ENCODE peak calls at places on chromosome 2, in four cellular contexts. D is mammary epithelial cell, W is esophagus squamous epithelium, N is left lung. Y is an unnamed sample.

GRCh38 chr2:70767699-70768584 is at the start of gene ADD2:
- DNase-seq in D (peak; percentile 10), W (no peak), N (peak; percentile 70), Y (no peak)

GRCh38 chr2:20646446-20646845 is 4.5 kb downstream of the HS1BP3 start:
- DNase-seq in D (no peak), W (no peak), N (peak; percentile 78), Y (no peak)

GRCh38 chr2:9815076-9815475 is 28.2 kb upstream of the TAF1B start:
- DNase-seq in D (no peak), W (no peak), N (no peak), Y (no peak)

GRCh38 chr2:36966370-36967235 is at the start of gene STRN:
- DNase-seq in D (peak; percentile 98), W (peak; percentile 97), N (peak; percentile 100), Y (peak; percentile 15)

GRCh38 chr2:73993376-73993775 is 8.7 kb downstream of the TET3 start:
- DNase-seq in D (peak; percentile 40), W (no peak), N (no peak), Y (no peak)

GRCh38 chr2:211225784-211226183 is 669.4 kb downstream of the CPS1 start:
- DNase-seq in D (no peak), W (no peak), N (no peak), Y (no peak)

GRCh38 chr2:96873651-96874096 is 3.8 kb upstream of the SEMA4C start:
- DNase-seq in D (no peak), W (no peak), N (peak; percentile 84), Y (no peak)

GRCh38 chr2:172334988-172335387 is 92.4 kb upstream of the ITGA6 start:
- DNase-seq in D (no peak), W (no peak), N (no peak), Y (no peak)

GRCh38 chr2:6942848-6943247 is 25.6 kb downstream of the RNF144A start:
- DNase-seq in D (no peak), W (no peak), N (no peak), Y (no peak)

GRCh38 chr2:105787376-105788318 is 42.9 kb downstream of the NCK2 start:
- DNase-seq in D (no peak), W (no peak), N (no peak), Y (no peak)

GRCh38 chr2:165214093-165214492 is 10.2 kb upstream of the SCN3A start:
- DNase-seq in D (no peak), W (no peak), N (no peak), Y (no peak)

GRCh38 chr2:240355001-240355891 is 80.2 kb upstream of the GPC1 start:
- DNase-seq in D (peak; percentile 71), W (no peak), N (peak; percentile 61), Y (no peak)

GRCh38 chr2:191204443-191204842 is 40.8 kb upstream of the MYO1B start:
- DNase-seq in D (no peak), W (no peak), N (no peak), Y (no peak)

GRCh38 chr2:23497536-23497935 is 112.6 kb downstream of the KLHL29 start:
- DNase-seq in D (no peak), W (no peak), N (no peak), Y (no peak)

GRCh38 chr2:181573140-181573736 is 83.7 kb downstream of the CERKL start:
- DNase-seq in D (peak; percentile 12), W (no peak), N (no peak), Y (no peak)

GRCh38 chr2:176814274-176814673 is 398.3 kb upstream of the HNRNPA3 start:
- DNase-seq in D (no peak), W (no peak), N (no peak), Y (no peak)

GRCh38 chr2:63903003-63903402 is 61.3 kb downstream of the UGP2 start:
- DNase-seq in D (peak; percentile 5), W (no peak), N (no peak), Y (no peak)

GRCh38 chr2:225355788-225356187 is 43.7 kb upstream of the NYAP2 start:
- DNase-seq in D (no peak), W (no peak), N (no peak), Y (no peak)

GRCh38 chr2:38184964-38185603 is 109.1 kb upstream of the CYP1B1 start:
- DNase-seq in D (peak; percentile 31), W (no peak), N (no peak), Y (no peak)

GRCh38 chr2:163637876-163638275 is 97.9 kb downstream of the FIGN start:
- DNase-seq in D (no peak), W (no peak), N (no peak), Y (no peak)

GRCh38 chr2:111961663-111962062 is 63.3 kb downstream of the MERTK start:
- DNase-seq in D (no peak), W (no peak), N (no peak), Y (no peak)

GRCh38 chr2:29012211-29012681 is 31.1 kb downstream of the TOGARAM2 start:
- DNase-seq in D (no peak), W (no peak), N (no peak), Y (no peak)

GRCh38 chr2:55493220-55493619 is 26.3 kb upstream of the CFAP36 start:
- DNase-seq in D (peak; percentile 51), W (no peak), N (no peak), Y (no peak)

GRCh38 chr2:203209538-203209937 is 29.3 kb upstream of the CYP20A1 start:
- DNase-seq in D (no peak), W (no peak), N (no peak), Y (no peak)

GRCh38 chr2:100252811-100253698 is 69.2 kb downstream of the LONRF2 start:
- DNase-seq in D (no peak), W (no peak), N (no peak), Y (peak; percentile 29)

GRCh38 chr2:127695491-127696472 is 5.5 kb upstream of the SFT2D3 start:
- DNase-seq in D (peak; percentile 30), W (no peak), N (peak; percentile 84), Y (no peak)

GRCh38 chr2:23614701-23615100 is 229.7 kb downstream of the KLHL29 start:
- DNase-seq in D (no peak), W (no peak), N (no peak), Y (no peak)

DNA sequence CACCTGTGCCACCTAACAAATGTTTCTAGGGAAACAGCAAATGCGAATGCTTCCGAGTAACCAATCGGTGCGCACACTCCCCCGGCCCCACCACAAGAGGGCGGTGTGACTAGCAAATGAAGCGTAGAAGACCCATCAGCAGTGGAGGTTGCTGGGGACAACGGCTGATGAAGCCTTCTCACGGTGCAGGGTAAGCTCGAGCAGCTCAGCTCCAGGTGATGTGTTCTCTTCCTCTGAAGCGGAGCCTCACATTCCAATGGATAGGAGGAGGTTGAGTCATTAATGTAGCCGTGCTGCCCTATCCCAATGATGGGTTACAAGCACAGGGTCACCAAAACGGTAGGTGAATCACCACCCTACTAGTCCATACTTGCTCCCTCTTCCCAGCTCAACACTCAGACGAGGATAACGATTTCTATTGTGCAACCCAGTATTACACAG is 127.6 kb upstream of the TWIST2 start:
- DNase-seq in D (peak; percentile 100), W (no peak), N (no peak), Y (no peak)
- TF ChIP-seq CTCF in D (peak; percentile 94), W (no peak), N (peak; percentile 50), Y (peak; percentile 48)

GRCh38 chr2:216108310-216108966 is 710 bp upstream of the XRCC5 start:
- DNase-seq in D (peak; percentile 14), W (no peak), N (no peak), Y (no peak)
- H3K4me3 ChIP-seq in D (peak overlapping the region; percentile 45), W (peak overlapping the region; percentile 98), N (no peak overlapping the region), Y (peak overlapping the region; percentile 81)

GRCh38 chr2:222333397-222333796 is 34.6 kb upstream of the PAX3 start:
- DNase-seq in D (no peak), W (no peak), N (no peak), Y (no peak)

GRCh38 chr2:222336931-222337330 is 38.1 kb upstream of the PAX3 start:
- DNase-seq in D (no peak), W (no peak), N (no peak), Y (no peak)

GRCh38 chr2:222336442-222336841 is 37.6 kb upstream of the PAX3 start:
- DNase-seq in D (no peak), W (no peak), N (no peak), Y (no peak)

GRCh38 chr2:222338374-222338773 is 39.6 kb upstream of the PAX3 start:
- DNase-seq in D (no peak), W (no peak), N (no peak), Y (no peak)

DNA sequence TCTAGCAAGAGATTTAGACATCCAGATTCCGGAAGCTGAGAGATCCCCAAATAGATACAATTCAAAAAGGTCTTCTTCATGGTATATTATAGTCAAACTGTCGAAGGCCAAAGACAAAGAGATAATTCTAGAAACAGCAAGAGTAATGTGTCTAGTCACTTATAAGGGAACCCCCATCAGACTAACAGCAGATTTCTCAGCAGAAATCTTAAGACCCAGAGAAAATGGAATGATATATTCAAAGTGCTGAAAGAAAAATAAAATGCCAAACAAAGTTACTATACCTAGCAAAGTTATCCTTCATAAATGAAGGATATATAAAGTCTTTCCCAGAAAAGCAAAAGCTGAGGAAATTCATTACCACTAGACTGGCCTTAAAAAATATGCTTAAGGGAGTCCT is 36.1 kb upstream of the PAX3 start:
- DNase-seq in D (no peak), W (no peak), N (no peak), Y (no peak)
- TF ChIP-seq CTCF in D (no peak), W (no peak), N (no peak), Y (no peak)

DNA sequence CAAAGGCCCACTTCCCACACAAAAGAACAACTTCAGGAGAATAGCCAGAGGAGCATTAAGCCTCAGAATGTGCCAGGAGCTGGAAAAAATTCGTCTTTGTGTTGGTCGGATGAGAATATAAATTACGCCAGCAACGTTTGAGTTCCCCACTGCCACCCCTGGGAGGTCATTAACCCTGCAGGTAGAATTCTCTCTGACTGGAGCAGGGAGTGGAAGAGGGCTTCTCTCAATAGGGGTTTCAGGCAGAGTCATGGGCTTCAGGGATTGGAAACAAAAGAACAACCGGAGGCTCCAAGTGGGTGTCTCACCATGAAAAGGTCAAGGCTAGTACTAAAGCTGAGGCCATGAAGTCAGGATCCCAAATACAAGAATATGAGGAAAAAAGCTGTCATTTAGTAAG is 69.0 kb upstream of the DDX18 start:
- DNase-seq in D (no peak), W (no peak), N (no peak), Y (no peak)
- H3K4me3 ChIP-seq in D (no peak overlapping the region), W (no peak overlapping the region), N (no peak overlapping the region), Y (no peak overlapping the region)